ENCODE peak calls at places on chromosomes 7 and 10, in ten cellular contexts. One of them, this sample, is unnamed.

GRCh38 chr10:113620486-113620885 is 43.4 kb downstream of the NRAP start:
- DNase-seq in left cardiac atrium: no peak
- DNase-seq in cardiac septum: peak
- DNase-seq in glutamatergic neuron: no peak
- DNase-seq in small intestine: no peak
- DNase-seq in amniotic stem cell: no peak
- DNase-seq in activated effector memory CD4-positive, alpha-beta T cell treated with anti-CD3 and anti-CD28 coated beads, Interleukin-2, amount 50 U/mL, for 16 hours: no peak
- DNase-seq in HT-29: no peak
- DNase-seq in central memory CD4-positive, alpha-beta T cell: no peak
- DNase-seq in lower leg skin: no peak
- DNase-seq in this sample: no peak

GRCh38 chr10:133364645-133365431 is 7.0 kb upstream of the FUOM start:
- DNase-seq in left cardiac atrium: no peak
- DNase-seq in cardiac septum: no peak
- DNase-seq in glutamatergic neuron: no peak
- DNase-seq in small intestine: peak
- DNase-seq in amniotic stem cell: no peak
- DNase-seq in activated effector memory CD4-positive, alpha-beta T cell treated with anti-CD3 and anti-CD28 coated beads, Interleukin-2, amount 50 U/mL, for 16 hours: no peak
- DNase-seq in HT-29: no peak
- DNase-seq in central memory CD4-positive, alpha-beta T cell: no peak
- DNase-seq in lower leg skin: no peak
- DNase-seq in this sample: no peak

GRCh38 chr7:29236649-29237048 is 42.1 kb downstream of the CHN2 start:
- DNase-seq in left cardiac atrium: no peak
- DNase-seq in cardiac septum: no peak
- DNase-seq in glutamatergic neuron: no peak
- DNase-seq in small intestine: no peak
- DNase-seq in amniotic stem cell: no peak
- DNase-seq in activated effector memory CD4-positive, alpha-beta T cell treated with anti-CD3 and anti-CD28 coated beads, Interleukin-2, amount 50 U/mL, for 16 hours: no peak
- DNase-seq in HT-29: no peak
- DNase-seq in central memory CD4-positive, alpha-beta T cell: no peak
- DNase-seq in lower leg skin: no peak
- DNase-seq in this sample: no peak

GRCh38 chr10:86346169-86346793 is 20.3 kb downstream of the GRID1 start:
- DNase-seq in left cardiac atrium: no peak
- DNase-seq in cardiac septum: peak
- DNase-seq in glutamatergic neuron: peak
- DNase-seq in small intestine: no peak
- DNase-seq in amniotic stem cell: no peak
- DNase-seq in activated effector memory CD4-positive, alpha-beta T cell treated with anti-CD3 and anti-CD28 coated beads, Interleukin-2, amount 50 U/mL, for 16 hours: peak
- DNase-seq in HT-29: no peak
- DNase-seq in central memory CD4-positive, alpha-beta T cell: no peak
- DNase-seq in lower leg skin: no peak
- DNase-seq in this sample: no peak

GRCh38 chr10:64733980-64734379 is 1212.8 kb downstream of the REEP3 start:
- DNase-seq in left cardiac atrium: no peak
- DNase-seq in cardiac septum: no peak
- DNase-seq in glutamatergic neuron: peak
- DNase-seq in small intestine: peak
- DNase-seq in amniotic stem cell: no peak
- DNase-seq in activated effector memory CD4-positive, alpha-beta T cell treated with anti-CD3 and anti-CD28 coated beads, Interleukin-2, amount 50 U/mL, for 16 hours: no peak
- DNase-seq in HT-29: peak
- DNase-seq in central memory CD4-positive, alpha-beta T cell: no peak
- DNase-seq in lower leg skin: no peak
- DNase-seq in this sample: no peak

GRCh38 chr10:80473692-80474596 is 19.8 kb downstream of the TSPAN14 start:
- DNase-seq in left cardiac atrium: no peak
- DNase-seq in cardiac septum: peak
- DNase-seq in glutamatergic neuron: no peak
- DNase-seq in small intestine: no peak
- DNase-seq in amniotic stem cell: no peak
- DNase-seq in activated effector memory CD4-positive, alpha-beta T cell treated with anti-CD3 and anti-CD28 coated beads, Interleukin-2, amount 50 U/mL, for 16 hours: peak
- DNase-seq in HT-29: no peak
- DNase-seq in central memory CD4-positive, alpha-beta T cell: no peak
- DNase-seq in lower leg skin: no peak
- DNase-seq in this sample: no peak

GRCh38 chr10:43461950-43462349 is 25.0 kb downstream of the ZNF487 start:
- DNase-seq in left cardiac atrium: no peak
- DNase-seq in cardiac septum: no peak
- DNase-seq in glutamatergic neuron: no peak
- DNase-seq in small intestine: peak
- DNase-seq in amniotic stem cell: peak
- DNase-seq in activated effector memory CD4-positive, alpha-beta T cell treated with anti-CD3 and anti-CD28 coated beads, Interleukin-2, amount 50 U/mL, for 16 hours: no peak
- DNase-seq in HT-29: peak
- DNase-seq in central memory CD4-positive, alpha-beta T cell: peak
- DNase-seq in lower leg skin: no peak
- DNase-seq in this sample: no peak

GRCh38 chr7:157220916-157221569 is 82.3 kb downstream of the UBE3C start:
- DNase-seq in left cardiac atrium: no peak
- DNase-seq in cardiac septum: no peak
- DNase-seq in glutamatergic neuron: no peak
- DNase-seq in small intestine: no peak
- DNase-seq in amniotic stem cell: no peak
- DNase-seq in activated effector memory CD4-positive, alpha-beta T cell treated with anti-CD3 and anti-CD28 coated beads, Interleukin-2, amount 50 U/mL, for 16 hours: no peak
- DNase-seq in HT-29: no peak
- DNase-seq in central memory CD4-positive, alpha-beta T cell: no peak
- DNase-seq in lower leg skin: no peak
- DNase-seq in this sample: no peak

GRCh38 chr10:33665512-33665911 is 331.0 kb upstream of the NRP1 start:
- DNase-seq in left cardiac atrium: no peak
- DNase-seq in cardiac septum: no peak
- DNase-seq in glutamatergic neuron: no peak
- DNase-seq in small intestine: no peak
- DNase-seq in amniotic stem cell: no peak
- DNase-seq in activated effector memory CD4-positive, alpha-beta T cell treated with anti-CD3 and anti-CD28 coated beads, Interleukin-2, amount 50 U/mL, for 16 hours: no peak
- DNase-seq in HT-29: no peak
- DNase-seq in central memory CD4-positive, alpha-beta T cell: no peak
- DNase-seq in lower leg skin: no peak
- DNase-seq in this sample: no peak

GRCh38 chr7:98621573-98622482 is 4.7 kb downstream of the NPTX2 start:
- DNase-seq in left cardiac atrium: no peak
- DNase-seq in cardiac septum: no peak
- DNase-seq in glutamatergic neuron: no peak
- DNase-seq in small intestine: no peak
- DNase-seq in amniotic stem cell: no peak
- DNase-seq in activated effector memory CD4-positive, alpha-beta T cell treated with anti-CD3 and anti-CD28 coated beads, Interleukin-2, amount 50 U/mL, for 16 hours: no peak
- DNase-seq in HT-29: no peak
- DNase-seq in central memory CD4-positive, alpha-beta T cell: no peak
- DNase-seq in lower leg skin: no peak
- DNase-seq in this sample: no peak

GRCh38 chr10:124612611-124613498 is 131.3 kb downstream of the FAM53B start:
- DNase-seq in left cardiac atrium: peak
- DNase-seq in cardiac septum: no peak
- DNase-seq in glutamatergic neuron: no peak
- DNase-seq in small intestine: no peak
- DNase-seq in amniotic stem cell: no peak
- DNase-seq in activated effector memory CD4-positive, alpha-beta T cell treated with anti-CD3 and anti-CD28 coated beads, Interleukin-2, amount 50 U/mL, for 16 hours: peak
- DNase-seq in HT-29: no peak
- DNase-seq in central memory CD4-positive, alpha-beta T cell: peak
- DNase-seq in lower leg skin: no peak
- DNase-seq in this sample: no peak

GRCh38 chr7:134513169-134513752 is 14.1 kb upstream of the AKR1B10 start:
- DNase-seq in left cardiac atrium: peak
- DNase-seq in cardiac septum: no peak
- DNase-seq in glutamatergic neuron: peak
- DNase-seq in small intestine: peak
- DNase-seq in amniotic stem cell: peak
- DNase-seq in activated effector memory CD4-positive, alpha-beta T cell treated with anti-CD3 and anti-CD28 coated beads, Interleukin-2, amount 50 U/mL, for 16 hours: peak
- DNase-seq in HT-29: peak
- DNase-seq in central memory CD4-positive, alpha-beta T cell: no peak
- DNase-seq in lower leg skin: no peak
- DNase-seq in this sample: no peak

GRCh38 chr7:45700556-45700955 is 126.4 kb downstream of the ADCY1 start:
- DNase-seq in left cardiac atrium: no peak
- DNase-seq in cardiac septum: peak
- DNase-seq in glutamatergic neuron: no peak
- DNase-seq in small intestine: no peak
- DNase-seq in amniotic stem cell: no peak
- DNase-seq in activated effector memory CD4-positive, alpha-beta T cell treated with anti-CD3 and anti-CD28 coated beads, Interleukin-2, amount 50 U/mL, for 16 hours: peak
- DNase-seq in HT-29: no peak
- DNase-seq in central memory CD4-positive, alpha-beta T cell: no peak
- DNase-seq in lower leg skin: peak
- DNase-seq in this sample: no peak

GRCh38 chr10:97574374-97575100 is 2.0 kb downstream of the ANKRD2 start:
- DNase-seq in left cardiac atrium: peak
- DNase-seq in cardiac septum: peak
- DNase-seq in glutamatergic neuron: no peak
- DNase-seq in small intestine: peak
- DNase-seq in amniotic stem cell: peak
- DNase-seq in activated effector memory CD4-positive, alpha-beta T cell treated with anti-CD3 and anti-CD28 coated beads, Interleukin-2, amount 50 U/mL, for 16 hours: no peak
- DNase-seq in HT-29: peak
- DNase-seq in central memory CD4-positive, alpha-beta T cell: no peak
- DNase-seq in lower leg skin: peak
- DNase-seq in this sample: no peak

GRCh38 chr7:105691029-105691691 is 109.9 kb upstream of the EFCAB10 start:
- DNase-seq in left cardiac atrium: no peak
- DNase-seq in cardiac septum: no peak
- DNase-seq in glutamatergic neuron: no peak
- DNase-seq in small intestine: peak
- DNase-seq in amniotic stem cell: no peak
- DNase-seq in activated effector memory CD4-positive, alpha-beta T cell treated with anti-CD3 and anti-CD28 coated beads, Interleukin-2, amount 50 U/mL, for 16 hours: peak
- DNase-seq in HT-29: no peak
- DNase-seq in central memory CD4-positive, alpha-beta T cell: peak
- DNase-seq in lower leg skin: no peak
- DNase-seq in this sample: no peak

GRCh38 chr7:153188630-153189029 is 429.1 kb downstream of the ACTR3B start:
- DNase-seq in left cardiac atrium: no peak
- DNase-seq in cardiac septum: no peak
- DNase-seq in glutamatergic neuron: no peak
- DNase-seq in small intestine: no peak
- DNase-seq in amniotic stem cell: no peak
- DNase-seq in activated effector memory CD4-positive, alpha-beta T cell treated with anti-CD3 and anti-CD28 coated beads, Interleukin-2, amount 50 U/mL, for 16 hours: no peak
- DNase-seq in HT-29: no peak
- DNase-seq in central memory CD4-positive, alpha-beta T cell: no peak
- DNase-seq in lower leg skin: no peak
- DNase-seq in this sample: no peak

GRCh38 chr10:32937824-32938482 is 20.1 kb downstream of the ITGB1 start:
- DNase-seq in left cardiac atrium: no peak
- DNase-seq in cardiac septum: no peak
- DNase-seq in glutamatergic neuron: no peak
- DNase-seq in small intestine: peak
- DNase-seq in amniotic stem cell: no peak
- DNase-seq in activated effector memory CD4-positive, alpha-beta T cell treated with anti-CD3 and anti-CD28 coated beads, Interleukin-2, amount 50 U/mL, for 16 hours: no peak
- DNase-seq in HT-29: no peak
- DNase-seq in central memory CD4-positive, alpha-beta T cell: no peak
- DNase-seq in lower leg skin: no peak
- DNase-seq in this sample: no peak

GRCh38 chr10:58414270-58415041 is 29.2 kb downstream of the TFAM start:
- DNase-seq in left cardiac atrium: no peak
- DNase-seq in cardiac septum: no peak
- DNase-seq in glutamatergic neuron: no peak
- DNase-seq in small intestine: peak
- DNase-seq in amniotic stem cell: no peak
- DNase-seq in activated effector memory CD4-positive, alpha-beta T cell treated with anti-CD3 and anti-CD28 coated beads, Interleukin-2, amount 50 U/mL, for 16 hours: no peak
- DNase-seq in HT-29: peak
- DNase-seq in central memory CD4-positive, alpha-beta T cell: no peak
- DNase-seq in lower leg skin: no peak
- DNase-seq in this sample: no peak

GRCh38 chr7:101164071-101164840 is 1.1 kb downstream of the VGF start:
- DNase-seq in left cardiac atrium: peak
- DNase-seq in cardiac septum: no peak
- DNase-seq in glutamatergic neuron: peak
- DNase-seq in small intestine: no peak
- DNase-seq in amniotic stem cell: no peak
- DNase-seq in activated effector memory CD4-positive, alpha-beta T cell treated with anti-CD3 and anti-CD28 coated beads, Interleukin-2, amount 50 U/mL, for 16 hours: no peak
- DNase-seq in HT-29: peak
- DNase-seq in central memory CD4-positive, alpha-beta T cell: no peak
- DNase-seq in lower leg skin: no peak
- DNase-seq in this sample: peak

GRCh38 chr10:103742779-103743178 is 112.6 kb downstream of the SH3PXD2A start:
- DNase-seq in left cardiac atrium: no peak
- DNase-seq in cardiac septum: no peak
- DNase-seq in glutamatergic neuron: no peak
- DNase-seq in small intestine: no peak
- DNase-seq in amniotic stem cell: no peak
- DNase-seq in activated effector memory CD4-positive, alpha-beta T cell treated with anti-CD3 and anti-CD28 coated beads, Interleukin-2, amount 50 U/mL, for 16 hours: no peak
- DNase-seq in HT-29: no peak
- DNase-seq in central memory CD4-positive, alpha-beta T cell: no peak
- DNase-seq in lower leg skin: no peak
- DNase-seq in this sample: no peak

GRCh38 chr10:72353028-72353962 is 1.4 kb downstream of the DNAJB12 start:
- DNase-seq in left cardiac atrium: no peak
- DNase-seq in cardiac septum: no peak
- DNase-seq in glutamatergic neuron: no peak
- DNase-seq in small intestine: peak
- DNase-seq in amniotic stem cell: peak
- DNase-seq in activated effector memory CD4-positive, alpha-beta T cell treated with anti-CD3 and anti-CD28 coated beads, Interleukin-2, amount 50 U/mL, for 16 hours: no peak
- DNase-seq in HT-29: peak
- DNase-seq in central memory CD4-positive, alpha-beta T cell: no peak
- DNase-seq in lower leg skin: no peak
- DNase-seq in this sample: no peak

GRCh38 chr7:84454174-84454959 is 259.8 kb upstream of the SEMA3A start:
- DNase-seq in left cardiac atrium: no peak
- DNase-seq in cardiac septum: no peak
- DNase-seq in glutamatergic neuron: no peak
- DNase-seq in small intestine: no peak
- DNase-seq in amniotic stem cell: no peak
- DNase-seq in activated effector memory CD4-positive, alpha-beta T cell treated with anti-CD3 and anti-CD28 coated beads, Interleukin-2, amount 50 U/mL, for 16 hours: no peak
- DNase-seq in HT-29: peak
- DNase-seq in central memory CD4-positive, alpha-beta T cell: no peak
- DNase-seq in lower leg skin: no peak
- DNase-seq in this sample: no peak

GRCh38 chr7:151397026-151397425 is 12.8 kb downstream of the WDR86 start:
- DNase-seq in left cardiac atrium: no peak
- DNase-seq in cardiac septum: no peak
- DNase-seq in glutamatergic neuron: no peak
- DNase-seq in small intestine: no peak
- DNase-seq in amniotic stem cell: no peak
- DNase-seq in activated effector memory CD4-positive, alpha-beta T cell treated with anti-CD3 and anti-CD28 coated beads, Interleukin-2, amount 50 U/mL, for 16 hours: no peak
- DNase-seq in HT-29: no peak
- DNase-seq in central memory CD4-positive, alpha-beta T cell: no peak
- DNase-seq in lower leg skin: no peak
- DNase-seq in this sample: no peak

GRCh38 chr10:35355971-35356724 is 19.8 kb downstream of the CCNY start:
- DNase-seq in left cardiac atrium: no peak
- DNase-seq in cardiac septum: no peak
- DNase-seq in glutamatergic neuron: no peak
- DNase-seq in small intestine: no peak
- DNase-seq in amniotic stem cell: no peak
- DNase-seq in activated effector memory CD4-positive, alpha-beta T cell treated with anti-CD3 and anti-CD28 coated beads, Interleukin-2, amount 50 U/mL, for 16 hours: peak
- DNase-seq in HT-29: no peak
- DNase-seq in central memory CD4-positive, alpha-beta T cell: no peak
- DNase-seq in lower leg skin: no peak
- DNase-seq in this sample: no peak

GRCh38 chr10:115773832-115774231 is 499.2 kb downstream of the GFRA1 start:
- DNase-seq in left cardiac atrium: no peak
- DNase-seq in cardiac septum: no peak
- DNase-seq in glutamatergic neuron: no peak
- DNase-seq in small intestine: no peak
- DNase-seq in amniotic stem cell: no peak
- DNase-seq in activated effector memory CD4-positive, alpha-beta T cell treated with anti-CD3 and anti-CD28 coated beads, Interleukin-2, amount 50 U/mL, for 16 hours: no peak
- DNase-seq in HT-29: no peak
- DNase-seq in central memory CD4-positive, alpha-beta T cell: no peak
- DNase-seq in lower leg skin: no peak
- DNase-seq in this sample: no peak

GRCh38 chr7:375491-375821 is 85.5 kb downstream of the FOXL3 start:
- DNase-seq in left cardiac atrium: peak
- DNase-seq in cardiac septum: peak
- DNase-seq in glutamatergic neuron: no peak
- DNase-seq in small intestine: no peak
- DNase-seq in amniotic stem cell: no peak
- DNase-seq in activated effector memory CD4-positive, alpha-beta T cell treated with anti-CD3 and anti-CD28 coated beads, Interleukin-2, amount 50 U/mL, for 16 hours: no peak
- DNase-seq in HT-29: no peak
- DNase-seq in central memory CD4-positive, alpha-beta T cell: no peak
- DNase-seq in lower leg skin: no peak
- DNase-seq in this sample: no peak

GRCh38 chr7:66779669-66780408 is 39.3 kb downstream of the RABGEF1 start:
- DNase-seq in left cardiac atrium: no peak
- DNase-seq in cardiac septum: no peak
- DNase-seq in glutamatergic neuron: no peak
- DNase-seq in small intestine: peak
- DNase-seq in amniotic stem cell: no peak
- DNase-seq in activated effector memory CD4-positive, alpha-beta T cell treated with anti-CD3 and anti-CD28 coated beads, Interleukin-2, amount 50 U/mL, for 16 hours: no peak
- DNase-seq in HT-29: no peak
- DNase-seq in central memory CD4-positive, alpha-beta T cell: no peak
- DNase-seq in lower leg skin: no peak
- DNase-seq in this sample: no peak

GRCh38 chr10:24501312-24501711 is 222.4 kb downstream of the ARHGAP21 start:
- DNase-seq in left cardiac atrium: no peak
- DNase-seq in cardiac septum: no peak
- DNase-seq in glutamatergic neuron: no peak
- DNase-seq in small intestine: no peak
- DNase-seq in amniotic stem cell: no peak
- DNase-seq in activated effector memory CD4-positive, alpha-beta T cell treated with anti-CD3 and anti-CD28 coated beads, Interleukin-2, amount 50 U/mL, for 16 hours: no peak
- DNase-seq in HT-29: no peak
- DNase-seq in central memory CD4-positive, alpha-beta T cell: no peak
- DNase-seq in lower leg skin: no peak
- DNase-seq in this sample: no peak

This sample was measured in mesothelial cell of epicardium.